ENCODE peak calls at places on chromosomes 13 and 19, in ten cellular contexts. O is NCI-H1105; W is stimulated activated naive B cell treated with anti-CD40 and anti-IgM and Interleukin-4, amounts not matched to agents 10 μg/mL and 1 μg/mL and 100 μg/mL, for 72 hours; M is lower leg skin; X is activated CD4-positive, alpha-beta T cell treated with anti-CD3 and anti-CD28 coated beads, Interleukin-2, amount 50 U/mL, for 1 hour; U is A549; Z is EH; B is GM13976; A is heart right ventricle; S is NCI-H774. J is an unnamed sample.

GRCh38 chr13:51818771-51819511 is 15.0 kb upstream of the DHRS12 start:
- DNase-seq in O (no peak), W (peak), M (no peak), X (no peak), U (no peak), Z (peak), B (peak), A (no peak), S (no peak), J (peak)

GRCh38 chr13:113110048-113110851 is 4.7 kb downstream of the F7 start:
- DNase-seq in O (no peak), W (no peak), M (no peak), X (no peak), U (no peak), Z (no peak), B (no peak), A (no peak), S (no peak), J (no peak)

GRCh38 chr13:54124700-54125099 is 1096.1 kb downstream of the OLFM4 start:
- DNase-seq in O (no peak), W (no peak), M (no peak), X (no peak), U (no peak), Z (no peak), B (no peak), A (no peak), S (no peak), J (no peak)

GRCh38 chr13:43802511-43802910 is 15.7 kb upstream of the ENOX1 start:
- DNase-seq in O (no peak), W (no peak), M (no peak), X (no peak), U (no peak), Z (no peak), B (no peak), A (no peak), S (no peak), J (no peak)

GRCh38 chr19:51507209-51507608 is 5.6 kb upstream of the SIGLEC12 start:
- DNase-seq in O (no peak), W (no peak), M (no peak), X (no peak), U (no peak), Z (no peak), B (no peak), A (no peak), S (no peak), J (no peak)

GRCh38 chr19:49097453-49098288 is 12.4 kb downstream of the SNRNP70 start:
- DNase-seq in O (peak), W (peak), M (peak), X (peak), U (peak), Z (peak), B (peak), A (peak), S (peak), J (peak)

GRCh38 chr19:47093841-47094240 is 19.7 kb downstream of the ZC3H4 start:
- DNase-seq in O (no peak), W (no peak), M (no peak), X (no peak), U (no peak), Z (no peak), B (peak), A (no peak), S (no peak), J (no peak)

GRCh38 chr19:30046522-30046921 is 104.5 kb downstream of the URI1 start:
- DNase-seq in O (peak), W (peak), M (no peak), X (no peak), U (peak), Z (no peak), B (no peak), A (no peak), S (no peak), J (no peak)

GRCh38 chr13:21399741-21400140 is 59.4 kb downstream of the ZDHHC20 start:
- DNase-seq in O (no peak), W (no peak), M (no peak), X (no peak), U (no peak), Z (peak), B (no peak), A (no peak), S (no peak), J (no peak)

GRCh38 chr13:92313382-92313781 is 913.2 kb upstream of the GPC6 start:
- DNase-seq in O (no peak), W (no peak), M (no peak), X (no peak), U (no peak), Z (no peak), B (no peak), A (no peak), S (no peak), J (no peak)

GRCh38 chr13:99991013-99991805 is 9.6 kb downstream of the ZIC2 start:
- DNase-seq in O (no peak), W (no peak), M (no peak), X (no peak), U (no peak), Z (no peak), B (no peak), A (no peak), S (no peak), J (no peak)

GRCh38 chr13:44989071-44989889 is at the start of the genes GPALPP1 and NUFIP1:
- DNase-seq in O (peak), W (peak), M (peak), X (peak), U (peak), Z (peak), B (peak), A (peak), S (peak), J (peak)

GRCh38 chr19:47124937-47125668 is 5.5 kb upstream of the SAE1 start:
- DNase-seq in O (peak), W (no peak), M (no peak), X (no peak), U (peak), Z (peak), B (peak), A (no peak), S (peak), J (no peak)

GRCh38 chr13:44274838-44275237 is 98.8 kb upstream of the SERP2 start:
- DNase-seq in O (no peak), W (no peak), M (no peak), X (no peak), U (no peak), Z (no peak), B (no peak), A (no peak), S (no peak), J (peak)

GRCh38 chr13:42832341-42833153 is 51.2 kb downstream of the FAM216B start:
- DNase-seq in O (no peak), W (no peak), M (no peak), X (no peak), U (no peak), Z (peak), B (no peak), A (peak), S (no peak), J (no peak)

GRCh38 chr13:45681101-45681500 is 21.0 kb upstream of the CBY2 start:
- DNase-seq in O (no peak), W (no peak), M (no peak), X (no peak), U (no peak), Z (peak), B (no peak), A (no peak), S (no peak), J (no peak)

GRCh38 chr13:106349080-106349841 is 186.2 kb downstream of the EFNB2 start:
- DNase-seq in O (peak), W (no peak), M (no peak), X (no peak), U (no peak), Z (no peak), B (no peak), A (peak), S (peak), J (no peak)

GRCh38 chr13:113077953-113078894 is 27.4 kb upstream of the F7 start:
- DNase-seq in O (no peak), W (no peak), M (no peak), X (no peak), U (no peak), Z (no peak), B (no peak), A (no peak), S (no peak), J (no peak)

GRCh38 chr13:49241296-49241695 is 6.4 kb upstream of the CDADC1 start:
- DNase-seq in O (no peak), W (no peak), M (no peak), X (no peak), U (no peak), Z (no peak), B (no peak), A (no peak), S (no peak), J (no peak)

GRCh38 chr19:54451331-54451871 is 2.4 kb downstream of the LENG8 start:
- DNase-seq in O (no peak), W (no peak), M (no peak), X (no peak), U (no peak), Z (no peak), B (no peak), A (no peak), S (peak), J (no peak)

GRCh38 chr13:44915962-44916361 is 73.3 kb downstream of the NUFIP1 start:
- DNase-seq in O (no peak), W (no peak), M (no peak), X (no peak), U (no peak), Z (no peak), B (no peak), A (no peak), S (no peak), J (no peak)

GRCh38 chr13:20667857-20668256 is 35.6 kb upstream of the IL17D start:
- DNase-seq in O (no peak), W (no peak), M (no peak), X (no peak), U (no peak), Z (no peak), B (no peak), A (no peak), S (no peak), J (no peak)

GRCh38 chr19:46812898-46813569 is 24.6 kb upstream of the SLC1A5 start:
- DNase-seq in O (no peak), W (no peak), M (no peak), X (no peak), U (no peak), Z (peak), B (no peak), A (no peak), S (no peak), J (no peak)

GRCh38 chr19:2289714-2290435 is 7.9 kb upstream of the PEAK3 start:
- DNase-seq in O (no peak), W (peak), M (no peak), X (peak), U (no peak), Z (no peak), B (peak), A (no peak), S (no peak), J (peak)

GRCh38 chr19:16345457-16345856 is 20.8 kb downstream of the KLF2 start:
- DNase-seq in O (no peak), W (no peak), M (no peak), X (no peak), U (no peak), Z (no peak), B (no peak), A (no peak), S (no peak), J (no peak)

GRCh38 chr13:52786747-52787146 is 47.1 kb upstream of the CNMD start:
- DNase-seq in O (no peak), W (no peak), M (no peak), X (no peak), U (no peak), Z (no peak), B (no peak), A (no peak), S (no peak), J (no peak)

GRCh38 chr13:62234780-62235530 is 819.3 kb upstream of the PCDH20 start:
- DNase-seq in O (no peak), W (no peak), M (no peak), X (no peak), U (no peak), Z (no peak), B (no peak), A (no peak), S (no peak), J (no peak)

GRCh38 chr19:6220385-6221191 is 59.2 kb downstream of the MLLT1 start:
- DNase-seq in O (no peak), W (no peak), M (peak), X (no peak), U (no peak), Z (peak), B (no peak), A (no peak), S (no peak), J (no peak)

GRCh38 chr19:13366529-13367143 is 139.6 kb downstream of the CACNA1A start:
- DNase-seq in O (no peak), W (no peak), M (no peak), X (no peak), U (peak), Z (peak), B (peak), A (no peak), S (no peak), J (no peak)

GRCh38 chr13:99620806-99621205 is 119.5 kb downstream of the TM9SF2 start:
- DNase-seq in O (no peak), W (no peak), M (no peak), X (no peak), U (no peak), Z (no peak), B (no peak), A (no peak), S (no peak), J (no peak)

GRCh38 chr13:39410089-39410901 is 192.7 kb downstream of the LHFPL6 start:
- DNase-seq in O (no peak), W (no peak), M (no peak), X (no peak), U (no peak), Z (peak), B (no peak), A (no peak), S (no peak), J (no peak)

GRCh38 chr13:48749699-48750473 is 96.2 kb downstream of the CYSLTR2 start:
- DNase-seq in O (no peak), W (peak), M (peak), X (peak), U (peak), Z (peak), B (peak), A (peak), S (no peak), J (no peak)

GRCh38 chr19:28601723-28602440 is 611.1 kb downstream of the UQCRFS1 start:
- DNase-seq in O (no peak), W (no peak), M (no peak), X (no peak), U (no peak), Z (no peak), B (no peak), A (no peak), S (no peak), J (no peak)

GRCh38 chr13:49314344-49314882 is 66.7 kb downstream of the CDADC1 start:
- DNase-seq in O (no peak), W (no peak), M (no peak), X (no peak), U (no peak), Z (peak), B (no peak), A (no peak), S (no peak), J (no peak)

GRCh38 chr19:47895165-47895782 is 9.2 kb upstream of the SULT2A1 start:
- DNase-seq in O (no peak), W (no peak), M (no peak), X (no peak), U (no peak), Z (no peak), B (no peak), A (no peak), S (no peak), J (no peak)

GRCh38 chr13:49444517-49445395 is 682 bp downstream of the SETDB2 start:
- DNase-seq in O (no peak), W (peak), M (peak), X (no peak), U (peak), Z (peak), B (peak), A (no peak), S (no peak), J (peak)